ENCODE peak calls at places on chromosomes 7 and 10, in nine cellular contexts. F is A549, S is esophagus muscularis mucosa, E is adrenal gland, V is uterus, U is IMR-90, Z is transverse colon, G is heart left ventricle, X is HCT116. P is an unnamed sample.
A peak's percentile ranks its signal among the peaks of the same experiment; 100 is the strongest.

GRCh38 chr10:113922787-113923570 is 68.5 kb downstream of the NHLRC2 start:
- DNase-seq in S (no peak), Z (no peak), G (no peak), V (no peak), E (no peak), U (no peak), X (no peak), F (no peak), P (no peak)

GRCh38 chr10:86918022-86918471 is 39.4 kb downstream of the MMRN2 start:
- DNase-seq in Z (no peak), S (peak; percentile 47), V (no peak), G (no peak), F (no peak), U (peak; percentile 77), E (no peak), X (no peak), P (no peak)

GRCh38 chr7:140200102-140200989 is 23.6 kb upstream of the KDM7A start:
- DNase-seq in E (no peak), S (no peak), U (peak; percentile 35), V (no peak), Z (peak; percentile 57), G (peak; percentile 28), X (no peak), F (peak; percentile 86), P (peak; percentile 83)

GRCh38 chr7:84611391-84611790 is 416.8 kb upstream of the SEMA3A start:
- DNase-seq in E (no peak), X (no peak), U (no peak), Z (no peak), V (no peak), F (no peak), G (no peak), S (no peak), P (no peak)

GRCh38 chr10:132774905-132775863 is 10.8 kb downstream of the NKX6-2 start:
- DNase-seq in G (no peak), E (no peak), F (no peak), Z (peak; percentile 69), V (no peak), X (peak; percentile 6), U (no peak), S (no peak), P (no peak)

GRCh38 chr10:27724287-27724686 is 21.3 kb downstream of the MKX start:
- DNase-seq in S (no peak), F (no peak), E (no peak), V (no peak), Z (no peak), G (no peak), X (no peak), U (no peak), P (no peak)

GRCh38 chr10:86256690-86257315 is 109.8 kb downstream of the GRID1 start:
- DNase-seq in S (no peak), U (no peak), Z (no peak), F (no peak), E (no peak), V (no peak), G (no peak), X (no peak), P (no peak)

GRCh38 chr10:119320981-119321380 is 113.6 kb downstream of the GRK5 start:
- DNase-seq in G (no peak), U (peak; percentile 77), Z (no peak), X (no peak), E (no peak), V (no peak), S (no peak), F (no peak), P (no peak)

GRCh38 chr7:91034459-91035368 is 229.5 kb upstream of the FZD1 start:
- DNase-seq in V (peak; percentile 28), E (peak; percentile 31), U (peak; percentile 63), X (peak; percentile 28), S (no peak), F (peak; percentile 3), G (peak; percentile 26), Z (peak; percentile 57), P (no peak)

GRCh38 chr10:69312537-69312936 is 34.2 kb downstream of the HK1 start:
- DNase-seq in S (no peak), F (no peak), V (no peak), Z (no peak), E (no peak), X (no peak), G (no peak), U (no peak), P (no peak)

GRCh38 chr7:159066816-159067601 is 77.7 kb downstream of the VIPR2 start:
- DNase-seq in G (no peak), S (peak; percentile 89), Z (no peak), E (no peak), V (no peak), U (no peak), F (no peak), X (no peak), P (no peak)

DNA sequence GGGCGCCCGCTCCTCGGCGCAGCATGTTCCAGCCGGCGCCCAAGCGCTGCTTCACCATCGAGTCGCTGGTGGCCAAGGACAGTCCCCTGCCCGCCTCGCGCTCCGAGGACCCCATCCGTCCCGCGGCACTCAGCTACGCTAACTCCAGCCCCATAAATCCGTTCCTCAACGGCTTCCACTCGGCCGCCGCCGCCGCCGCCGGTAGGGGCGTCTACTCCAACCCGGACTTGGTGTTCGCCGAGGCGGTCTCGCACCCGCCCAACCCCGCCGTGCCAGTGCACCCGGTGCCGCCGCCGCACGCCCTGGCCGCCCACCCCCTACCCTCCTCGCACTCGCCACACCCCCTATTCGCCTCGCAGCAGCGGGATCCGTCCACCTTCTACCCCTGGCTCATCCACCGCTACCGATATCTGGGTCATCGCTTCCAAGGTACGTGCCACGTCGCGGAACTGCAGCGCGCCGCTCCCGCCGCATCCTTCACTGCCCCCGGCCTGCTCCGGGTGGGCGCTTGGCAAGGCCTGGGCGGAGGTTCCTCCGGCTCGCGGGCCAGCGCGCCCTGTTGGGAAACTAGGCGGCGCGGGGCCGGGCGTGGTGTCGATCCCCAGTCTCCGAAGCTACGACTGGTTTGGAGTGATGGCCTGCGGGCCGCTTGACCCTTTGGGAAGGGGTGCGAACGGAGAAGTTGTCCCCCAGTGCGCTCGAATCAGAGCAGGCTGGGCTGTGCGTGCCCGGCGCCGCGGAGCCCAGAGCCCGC is 876 bp downstream of the EMX2 start:
- DNase-seq in G (no peak), Z (no peak), X (no peak), S (no peak), E (no peak), F (no peak), V (peak; percentile 39), U (no peak), P (no peak)
- H3K4me3 ChIP-seq in G (peak overlapping the region; percentile 26), Z (no peak overlapping the region), X (no peak overlapping the region), S (peak overlapping the region; percentile 46), E (no peak overlapping the region), F (peak overlapping the region; percentile 43), V (peak overlapping the region; percentile 60), U (no peak overlapping the region), P (peak overlapping the region; percentile 30)

DNA sequence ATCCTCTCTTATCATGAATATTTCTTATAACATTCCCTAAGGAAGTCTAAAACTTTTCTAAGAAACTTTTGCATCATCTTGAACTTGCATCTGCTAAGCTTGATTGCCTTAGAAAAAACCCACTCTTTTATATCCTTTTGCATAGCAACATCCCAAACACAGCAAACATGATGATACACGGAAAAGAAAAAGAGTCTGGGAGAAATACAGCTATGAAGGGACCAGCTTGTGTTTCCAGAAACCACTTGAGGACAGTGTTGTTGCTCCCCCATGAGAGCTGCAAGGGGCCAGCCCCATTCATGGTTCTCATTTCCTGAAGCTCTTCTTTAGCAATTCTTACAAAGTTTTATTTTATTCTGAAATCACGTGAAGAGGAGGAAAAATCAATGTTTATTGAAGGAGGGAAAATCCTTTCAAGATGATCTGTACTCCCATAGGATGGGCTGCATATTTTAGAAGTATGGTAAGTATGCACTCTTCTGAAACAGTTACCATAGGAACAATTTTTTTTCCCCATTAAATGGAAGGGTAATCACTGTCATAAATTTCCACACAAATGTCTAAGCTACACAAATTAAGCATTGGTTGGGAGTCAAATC is 17.4 kb upstream of the PRTFDC1 start:
- DNase-seq in S (peak; percentile 12), F (no peak), V (no peak), X (no peak), G (no peak), U (no peak), E (no peak), Z (no peak), P (no peak)
- TF ChIP-seq POLR2A in S (no peak), F (no peak), V (no peak), X (no peak), G (no peak), U (no peak), E (no peak), Z (no peak), P (no peak)

GRCh38 chr10:88106348-88106747 is 242.9 kb downstream of the PTEN start:
- DNase-seq in E (no peak), S (no peak), G (no peak), U (no peak), F (no peak), V (no peak), Z (no peak), X (no peak), P (no peak)
- H3K4me3 ChIP-seq in E (no peak overlapping the region), S (no peak overlapping the region), G (no peak overlapping the region), U (no peak overlapping the region), F (no peak overlapping the region), V (no peak overlapping the region), Z (no peak overlapping the region), X (no peak overlapping the region), P (no peak overlapping the region)

DNA sequence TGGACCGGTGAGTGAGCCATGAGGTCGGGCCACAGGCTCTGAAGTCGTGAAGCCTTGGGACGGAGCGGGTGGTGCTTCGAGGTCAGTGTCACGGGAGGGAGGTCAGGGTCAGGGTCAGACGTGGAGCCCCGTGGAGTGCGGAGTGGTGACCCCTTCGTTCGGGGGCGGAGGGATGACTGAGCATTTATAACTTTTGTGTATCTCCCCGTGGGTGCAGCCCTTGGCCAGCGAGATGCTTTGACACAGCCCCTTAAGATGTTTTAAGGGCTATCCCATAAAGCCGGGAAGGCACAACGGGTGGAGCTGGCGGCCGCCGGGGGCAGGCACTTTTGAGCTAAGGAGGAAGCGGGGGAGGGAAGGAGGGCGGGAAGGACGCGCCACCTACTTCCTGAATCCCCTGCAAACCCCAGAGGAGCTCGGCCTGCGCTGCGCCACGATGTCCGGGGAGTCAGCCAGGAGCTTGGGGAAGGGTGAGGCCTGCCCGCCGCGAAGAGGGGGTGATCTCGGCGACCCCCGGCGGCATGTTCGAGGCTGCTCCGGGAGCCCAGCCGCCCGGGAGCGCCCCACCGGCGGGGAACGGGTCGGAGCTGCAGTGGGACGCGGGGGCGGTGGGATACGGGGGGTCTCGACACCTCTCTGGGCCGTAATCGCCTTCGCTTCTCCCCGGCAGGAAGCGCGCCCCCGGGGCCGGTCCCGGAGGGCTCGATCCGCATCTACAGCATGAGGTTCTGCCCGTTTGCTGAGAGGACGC is at the start of gene GSTO1:
- DNase-seq in Z (peak; percentile 82), U (peak; percentile 76), E (peak; percentile 84), V (peak; percentile 83), S (peak; percentile 95), X (peak; percentile 51), F (peak; percentile 79), G (peak; percentile 87), P (peak; percentile 92)
- TF ChIP-seq POLR2A in Z (peak; percentile 82), U (peak; percentile 76), E (no peak), V (peak; percentile 62), S (peak; percentile 48), X (peak; percentile 79), F (peak; percentile 90), G (no peak), P (peak; percentile 70)

DNA sequence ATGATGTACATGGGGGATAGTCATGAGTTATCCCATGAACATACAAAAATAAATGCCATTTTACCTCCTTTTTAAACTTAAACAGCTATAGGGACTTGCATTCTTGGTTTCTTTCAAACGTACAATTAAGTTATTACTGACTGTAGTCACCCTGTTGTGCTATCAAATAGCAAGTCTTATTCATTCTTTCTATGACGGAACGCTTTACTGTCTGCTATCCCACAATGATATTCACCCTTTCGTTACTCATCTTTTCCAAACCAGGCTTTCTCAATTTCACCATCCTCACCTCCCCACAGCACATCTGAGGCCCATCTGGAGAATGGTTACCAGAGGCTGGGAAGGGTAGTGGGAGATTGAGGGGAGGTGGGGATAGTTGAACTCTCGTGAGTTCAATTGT is 218.8 kb downstream of the PHF14 start:
- DNase-seq in F (no peak), S (no peak), G (no peak), U (peak; percentile 4), V (no peak), X (no peak), Z (no peak), E (no peak), P (no peak)
- H3K4me3 ChIP-seq in F (no peak overlapping the region), S (peak overlapping the region; percentile 39), G (peak overlapping the region; percentile 34), U (no peak overlapping the region), V (no peak overlapping the region), X (no peak overlapping the region), Z (no peak overlapping the region), E (no peak overlapping the region), P (no peak overlapping the region)

P was measured in sigmoid colon.